ENCODE peak calls at places on chromosome 4, in four cellular contexts. Q is IMR-90, P is GM12878, E is endothelial cell of umbilical vein. L is an unnamed sample.

GRCh38 chr4:37066149-37066548 is 178.4 kb upstream of the NWD2 start:
- DNase-seq in Q (no peak), P (no peak), E (no peak), L (no peak)

GRCh38 chr4:55545133-55545532 is 1.6 kb downstream of the CLOCK start:
- DNase-seq in Q (peak), P (no peak), E (peak), L (peak)

GRCh38 chr4:84238247-84239090 is 260.6 kb downstream of the NKX6-1 start:
- DNase-seq in Q (peak), P (no peak), E (no peak), L (no peak)

GRCh38 chr4:24855741-24856140 is 57.1 kb downstream of the CCDC149 start:
- DNase-seq in Q (no peak), P (no peak), E (no peak), L (no peak)

GRCh38 chr4:102503831-102504786 is 3.0 kb downstream of the NFKB1 start:
- DNase-seq in Q (no peak), P (no peak), E (no peak), L (no peak)

GRCh38 chr4:4438891-4439290 is 52.0 kb downstream of the NSG1 start:
- DNase-seq in Q (no peak), P (no peak), E (no peak), L (no peak)

GRCh38 chr4:77434299-77435092 is 171.1 kb upstream of the CXCL13 start:
- DNase-seq in Q (no peak), P (no peak), E (no peak), L (no peak)

GRCh38 chr4:108852691-108853090 is 89.8 kb upstream of the ETNPPL start:
- DNase-seq in Q (no peak), P (no peak), E (no peak), L (no peak)

GRCh38 chr4:146029939-146030710 is 91.5 kb upstream of the ZNF827 start:
- DNase-seq in Q (no peak), P (peak), E (no peak), L (no peak)

GRCh38 chr4:73894021-73894420 is 24.8 kb downstream of the CXCL1 start:
- DNase-seq in Q (peak), P (no peak), E (no peak), L (no peak)

GRCh38 chr4:56666279-56666678 is 14.8 kb downstream of the HOPX start:
- DNase-seq in Q (no peak), P (no peak), E (peak), L (no peak)

GRCh38 chr4:176885224-176885623 is 92.5 kb upstream of the VEGFC start:
- DNase-seq in Q (peak), P (no peak), E (no peak), L (no peak)

GRCh38 chr4:125123710-125124109 is 191.0 kb upstream of the FAT4 start:
- DNase-seq in Q (peak), P (no peak), E (no peak), L (no peak)

GRCh38 chr4:67521506-67521905 is 23.8 kb downstream of the CENPC start:
- DNase-seq in Q (no peak), P (no peak), E (no peak), L (no peak)

GRCh38 chr4:143355540-143356217 is 19.0 kb downstream of the GAB1 start:
- DNase-seq in Q (peak), P (no peak), E (no peak), L (no peak)

GRCh38 chr4:53529025-53529424 is 62.3 kb downstream of the LNX1 start:
- DNase-seq in Q (no peak), P (no peak), E (no peak), L (no peak)
- TF ChIP-seq FOS in Q (no peak), P (no peak), E (no peak), L (no peak)

DNA sequence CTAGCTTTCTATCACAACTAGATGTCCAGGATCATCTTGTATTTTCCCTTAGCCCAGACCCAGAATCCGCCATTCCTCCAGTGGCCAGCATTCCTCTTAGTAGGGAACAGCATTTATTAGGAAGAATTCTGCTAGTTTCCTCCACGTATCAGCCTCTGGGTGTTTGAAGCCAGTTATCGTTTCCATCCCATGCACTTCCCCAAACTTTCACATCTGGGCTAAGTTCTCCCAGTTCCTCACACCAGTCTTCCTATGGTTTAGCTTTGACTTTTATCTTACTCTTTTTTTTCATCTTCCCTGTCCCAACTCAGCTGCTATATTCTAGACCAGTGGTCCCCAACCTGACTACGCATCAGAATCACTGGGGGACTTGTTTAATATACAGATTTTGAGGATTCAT is 53.5 kb upstream of the PRSS48 start:
- DNase-seq in Q (no peak), P (no peak), E (no peak), L (no peak)
- TF ChIP-seq FOS in Q (no peak), P (no peak), E (no peak), L (no peak)

GRCh38 chr4:78552398-78553396 is 1.1 kb downstream of the ANXA3 start:
- DNase-seq in Q (no peak), P (no peak), E (peak), L (no peak)

GRCh38 chr4:78553526-78554060 is 2.0 kb downstream of the ANXA3 start:
- DNase-seq in Q (no peak), P (no peak), E (no peak), L (no peak)

GRCh38 chr4:78556655-78557054 is 5.1 kb downstream of the ANXA3 start:
- DNase-seq in Q (no peak), P (no peak), E (no peak), L (no peak)

DNA sequence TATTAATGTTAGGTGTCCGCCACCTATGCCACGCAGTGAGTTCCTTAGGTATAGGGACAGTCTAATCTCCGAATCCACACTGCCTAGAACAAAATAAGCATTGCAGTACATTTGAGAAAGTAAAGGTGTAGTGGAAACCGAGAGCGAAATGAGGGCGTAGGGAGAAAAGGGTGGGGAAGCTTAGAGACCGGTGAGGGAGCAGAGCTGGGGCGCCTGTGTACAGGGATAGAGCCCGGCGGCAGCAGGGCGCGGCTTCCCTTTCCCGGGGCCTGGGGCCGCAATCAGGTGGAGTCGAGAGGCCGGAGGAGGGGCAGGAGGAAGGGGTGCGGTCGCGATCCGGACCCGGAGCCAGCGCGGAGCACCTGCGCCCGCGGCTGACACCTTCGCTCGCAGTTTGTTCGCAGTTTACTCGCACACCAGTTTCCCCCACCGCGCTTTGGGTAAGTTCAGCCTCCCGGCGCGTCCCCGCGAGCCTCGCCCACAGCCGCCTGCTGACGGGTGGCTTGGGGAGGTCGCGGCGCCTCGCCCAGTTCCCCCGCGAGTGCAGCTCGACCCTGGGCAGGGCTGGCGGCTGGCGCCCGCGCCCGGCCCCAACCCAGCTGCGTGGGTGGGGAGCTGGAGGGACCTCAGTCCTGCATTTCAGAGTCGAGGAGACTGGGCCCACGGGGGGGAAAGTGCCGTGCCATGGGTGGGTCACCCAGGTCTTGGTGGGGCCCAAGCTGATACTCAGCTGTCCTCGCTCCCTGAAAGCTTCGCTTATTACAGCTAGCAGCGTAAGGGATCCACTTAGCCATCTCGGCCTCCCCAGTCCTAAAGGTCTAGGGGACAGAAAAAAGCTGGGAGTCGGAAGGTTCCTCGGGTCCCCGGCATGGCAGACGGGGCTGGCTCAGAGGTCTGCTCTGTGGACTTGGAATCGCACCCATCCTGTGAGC is at the start of gene ANXA3:
- DNase-seq in Q (no peak), P (no peak), E (peak), L (peak)
- TF ChIP-seq FOS in Q (no peak), P (no peak), E (no peak), L (no peak)

GRCh38 chr4:46387956-46388355 is 2.0 kb downstream of the GABRA2 start:
- DNase-seq in Q (no peak), P (no peak), E (no peak), L (no peak)

GRCh38 chr4:46388860-46389259 is 1.1 kb downstream of the GABRA2 start:
- DNase-seq in Q (no peak), P (no peak), E (no peak), L (no peak)

GRCh38 chr4:46389301-46389761 is 597 bp downstream of the GABRA2 start:
- DNase-seq in Q (no peak), P (no peak), E (no peak), L (no peak)

GRCh38 chr4:46386570-46386969 is 3.4 kb downstream of the GABRA2 start:
- DNase-seq in Q (no peak), P (no peak), E (no peak), L (peak)

DNA sequence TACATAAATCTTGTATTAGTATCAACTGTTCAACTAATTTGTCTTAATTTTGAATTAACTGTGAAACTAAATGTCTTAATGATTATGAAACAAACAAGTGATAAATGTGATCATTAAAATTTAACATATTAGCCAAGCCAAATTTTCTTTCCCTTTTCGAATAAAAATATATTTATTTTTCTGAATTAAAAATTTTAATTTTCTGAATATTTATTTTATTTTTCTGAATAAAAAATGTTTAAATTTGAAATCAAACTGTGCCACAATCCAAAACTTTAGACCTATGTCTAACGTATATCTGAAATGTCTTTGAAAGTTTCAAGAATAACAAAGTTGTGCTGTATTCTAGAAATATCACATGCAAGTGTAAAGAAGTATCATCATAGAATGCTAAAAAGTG is 4.7 kb downstream of the GABRA2 start:
- DNase-seq in Q (no peak), P (no peak), E (no peak), L (no peak)
- TF ChIP-seq FOS in Q (no peak), P (no peak), E (no peak), L (no peak)

DNA sequence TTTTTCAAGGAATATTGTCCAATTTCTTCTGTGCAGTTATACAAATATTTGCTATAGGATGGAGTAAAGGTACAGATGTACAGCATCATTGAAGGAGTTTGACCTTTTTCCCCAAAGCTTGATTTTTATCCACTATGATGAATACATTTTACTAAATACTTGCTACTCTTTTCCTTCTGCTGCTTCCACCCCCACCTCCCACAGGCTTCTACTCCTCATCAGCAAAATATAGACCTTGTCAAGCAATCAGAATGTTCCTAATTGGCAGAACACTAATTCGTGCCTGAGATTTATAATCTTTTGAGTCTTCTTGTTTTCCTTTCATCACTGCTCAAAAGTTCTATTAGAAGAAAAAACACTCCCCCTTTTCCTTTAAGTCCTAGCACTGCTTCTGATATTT is 3.8 kb upstream of the THAP9 start:
- DNase-seq in Q (no peak), P (no peak), E (no peak), L (no peak)
- TF ChIP-seq FOS in Q (no peak), P (no peak), E (no peak), L (no peak)

GRCh38 chr4:147596377-147596776 is 20.8 kb upstream of the TMEM184C start:
- DNase-seq in Q (peak), P (no peak), E (peak), L (no peak)
- TF ChIP-seq FOS in Q (no peak), P (no peak), E (no peak), L (no peak)

GRCh38 chr4:85713005-85713404 is 238.1 kb downstream of the ARHGAP24 start:
- DNase-seq in Q (no peak), P (no peak), E (no peak), L (no peak)

GRCh38 chr4:85708468-85708867 is 233.5 kb downstream of the ARHGAP24 start:
- DNase-seq in Q (no peak), P (no peak), E (no peak), L (no peak)

GRCh38 chr4:85701881-85702321 is 227.0 kb downstream of the ARHGAP24 start:
- DNase-seq in Q (no peak), P (peak), E (no peak), L (no peak)

GRCh38 chr4:85703098-85703497 is 228.1 kb downstream of the ARHGAP24 start:
- DNase-seq in Q (no peak), P (no peak), E (no peak), L (no peak)

DNA sequence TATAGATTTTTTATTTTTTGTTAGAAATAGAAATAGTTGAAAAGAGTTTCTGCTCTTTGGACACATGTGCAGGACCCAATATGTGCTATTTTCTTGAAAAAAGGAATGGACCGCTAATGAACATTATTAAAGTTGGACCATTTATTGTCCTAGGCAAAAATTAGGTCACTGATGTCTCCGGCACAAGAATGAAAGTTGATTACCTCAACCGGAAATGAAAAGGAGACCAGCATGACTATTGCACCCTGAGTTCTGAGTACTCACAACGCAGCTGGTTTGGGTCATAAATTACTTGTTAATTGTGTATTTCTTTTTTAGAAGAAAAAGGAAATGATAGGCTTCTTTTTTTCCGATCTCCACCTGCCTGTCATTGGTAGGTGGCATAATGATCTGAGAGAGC is 232.6 kb downstream of the ARHGAP24 start:
- DNase-seq in Q (no peak), P (peak), E (peak), L (no peak)
- TF ChIP-seq FOS in Q (no peak), P (no peak), E (no peak), L (no peak)

GRCh38 chr4:139502312-139502946 is 48.5 kb downstream of the RAB33B start:
- DNase-seq in Q (no peak), P (no peak), E (no peak), L (no peak)
- TF ChIP-seq FOS in Q (no peak), P (no peak), E (no peak), L (no peak)

GRCh38 chr4:164446516-164446915 is 307.4 kb upstream of the SMIM31 start:
- DNase-seq in Q (peak), P (no peak), E (no peak), L (peak)
- TF ChIP-seq FOS in Q (no peak), P (no peak), E (no peak), L (no peak)

L was measured in K562.